ENCODE peak calls at places on chromosomes 1 and 21, in eight cellular contexts. Q is mammary epithelial cell, I is endodermal cell, W is fibroblast of lung, S is IMR-90, B is HCT116, J is SK-N-SH, P is PC-3. O is an unnamed sample.

GRCh38 chr1:102107441-102107840 is 110.7 kb upstream of the OLFM3 start:
- DNase-seq in Q (no peak), I (no peak), W (no peak), S (no peak), B (no peak), J (no peak), P (no peak), O (no peak)

GRCh38 chr1:210541680-210542358 is 213.1 kb downstream of the HHAT start:
- DNase-seq in Q (no peak), I (peak; percentile 72), W (no peak), S (peak; percentile 5), B (no peak), J (peak; percentile 44), P (no peak), O (no peak)

GRCh38 chr1:248824701-248825100 is 1.0 kb downstream of the SH3BP5L start:
- DNase-seq in Q (no peak), I (no peak), W (no peak), S (no peak), B (no peak), J (no peak), P (no peak), O (no peak)

GRCh38 chr1:2347907-2348306 is 43.4 kb downstream of the MORN1 start:
- DNase-seq in Q (no peak), I (no peak), W (no peak), S (no peak), B (no peak), J (no peak), P (no peak), O (no peak)

GRCh38 chr1:32749726-32750224 is 47.2 kb upstream of the SYNC start:
- DNase-seq in Q (no peak), I (no peak), W (no peak), S (no peak), B (no peak), J (no peak), P (no peak), O (no peak)

GRCh38 chr1:96144636-96145035 is 576.9 kb upstream of the PTBP2 start:
- DNase-seq in Q (no peak), I (no peak), W (no peak), S (no peak), B (no peak), J (no peak), P (no peak), O (no peak)

GRCh38 chr1:214332950-214333798 is 52.2 kb downstream of the SMYD2 start:
- DNase-seq in Q (no peak), I (peak; percentile 87), W (peak; percentile 70), S (peak; percentile 65), B (peak; percentile 15), J (peak; percentile 72), P (peak; percentile 68), O (peak; percentile 52)

GRCh38 chr1:24248859-24249258 is 61.8 kb upstream of the IFNLR1 start:
- DNase-seq in Q (no peak), I (peak; percentile 63), W (no peak), S (no peak), B (no peak), J (no peak), P (no peak), O (no peak)

GRCh38 chr1:107250169-107250568 is 109.3 kb downstream of the NTNG1 start:
- DNase-seq in Q (peak; percentile 82), I (peak; percentile 53), W (no peak), S (no peak), B (no peak), J (no peak), P (peak; percentile 83), O (no peak)

GRCh38 chr1:165327538-165327937 is 29.0 kb downstream of the LMX1A start:
- DNase-seq in Q (no peak), I (peak; percentile 65), W (no peak), S (no peak), B (no peak), J (no peak), P (no peak), O (no peak)

GRCh38 chr21:41171210-41171609 is 3.2 kb downstream of the BACE2 start:
- DNase-seq in Q (peak; percentile 96), I (no peak), W (no peak), S (no peak), B (no peak), J (no peak), P (peak; percentile 93), O (no peak)

GRCh38 chr21:42649122-42650032 is 4.0 kb upstream of the PDE9A start:
- DNase-seq in Q (no peak), I (no peak), W (no peak), S (no peak), B (no peak), J (no peak), P (no peak), O (no peak)

GRCh38 chr1:222464841-222465210 is 83.1 kb downstream of the HHIPL2 start:
- DNase-seq in Q (no peak), I (peak; percentile 83), W (peak; percentile 82), S (peak; percentile 73), B (peak; percentile 68), J (peak; percentile 62), P (peak; percentile 97), O (peak; percentile 44)

GRCh38 chr1:110060034-110060661 is 10.3 kb downstream of the ALX3 start:
- DNase-seq in Q (no peak), I (peak; percentile 90), W (peak; percentile 9), S (no peak), B (no peak), J (no peak), P (peak; percentile 58), O (peak; percentile 53)

GRCh38 chr1:107724648-107725047 is 240.3 kb downstream of the VAV3 start:
- DNase-seq in Q (no peak), I (no peak), W (no peak), S (no peak), B (no peak), J (no peak), P (peak; percentile 22), O (no peak)

GRCh38 chr1:12316331-12316730 is 86.5 kb downstream of the VPS13D start:
- DNase-seq in Q (no peak), I (no peak), W (no peak), S (peak; percentile 23), B (no peak), J (no peak), P (no peak), O (no peak)

GRCh38 chr1:65167544-65167943 is 19.5 kb downstream of the AK4 start:
- DNase-seq in Q (no peak), I (no peak), W (no peak), S (no peak), B (no peak), J (no peak), P (no peak), O (no peak)

GRCh38 chr1:175572932-175573871 is 170.2 kb downstream of the TNR start:
- DNase-seq in Q (no peak), I (no peak), W (no peak), S (no peak), B (no peak), J (peak; percentile 81), P (no peak), O (no peak)

GRCh38 chr1:115677570-115677969 is 35.8 kb downstream of the VANGL1 start:
- DNase-seq in Q (no peak), I (no peak), W (no peak), S (no peak), B (no peak), J (no peak), P (no peak), O (no peak)
- TF ChIP-seq CTCF in Q (no peak), I (peak; percentile 67), W (no peak), S (no peak), B (no peak), J (no peak), P (no peak), O (no peak)

GRCh38 chr1:203174324-203174985 is 1.2 kb downstream of the MYBPH start:
- DNase-seq in Q (no peak), I (no peak), W (no peak), S (no peak), B (no peak), J (no peak), P (no peak), O (no peak)
- H3K9ac ChIP-seq in Q (no peak overlapping the region), I (no peak overlapping the region), W (no peak overlapping the region), S (no peak overlapping the region), B (no peak overlapping the region), J (no peak overlapping the region), P (no peak overlapping the region), O (no peak overlapping the region)

DNA sequence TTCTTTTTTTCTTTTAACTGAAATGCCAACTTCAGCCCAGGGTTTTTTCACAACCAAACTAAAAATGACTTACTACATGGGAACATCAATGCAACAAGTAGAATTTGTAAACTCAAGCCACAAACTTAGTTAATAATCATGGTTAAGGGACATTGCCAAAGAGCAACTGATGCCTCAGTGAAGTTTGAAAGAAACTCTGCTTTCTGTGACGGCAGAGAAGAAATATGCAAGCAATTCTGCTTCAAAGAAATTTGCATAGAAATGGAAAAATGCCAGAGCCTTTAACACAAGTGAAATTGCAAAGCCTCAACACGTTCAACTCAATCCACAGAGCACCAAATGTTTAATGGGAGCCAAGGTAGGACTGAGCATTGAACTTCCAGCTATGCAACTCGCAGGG is 5.0 kb upstream of the CHD5 start:
- DNase-seq in Q (peak; percentile 24), I (no peak), W (peak; percentile 76), S (peak; percentile 82), B (no peak), J (no peak), P (no peak), O (no peak)
- H3K4me3 ChIP-seq in Q (no peak overlapping the region), I (no peak overlapping the region), W (no peak overlapping the region), S (no peak overlapping the region), B (no peak overlapping the region), J (no peak overlapping the region), P (no peak overlapping the region), O (no peak overlapping the region)

DNA sequence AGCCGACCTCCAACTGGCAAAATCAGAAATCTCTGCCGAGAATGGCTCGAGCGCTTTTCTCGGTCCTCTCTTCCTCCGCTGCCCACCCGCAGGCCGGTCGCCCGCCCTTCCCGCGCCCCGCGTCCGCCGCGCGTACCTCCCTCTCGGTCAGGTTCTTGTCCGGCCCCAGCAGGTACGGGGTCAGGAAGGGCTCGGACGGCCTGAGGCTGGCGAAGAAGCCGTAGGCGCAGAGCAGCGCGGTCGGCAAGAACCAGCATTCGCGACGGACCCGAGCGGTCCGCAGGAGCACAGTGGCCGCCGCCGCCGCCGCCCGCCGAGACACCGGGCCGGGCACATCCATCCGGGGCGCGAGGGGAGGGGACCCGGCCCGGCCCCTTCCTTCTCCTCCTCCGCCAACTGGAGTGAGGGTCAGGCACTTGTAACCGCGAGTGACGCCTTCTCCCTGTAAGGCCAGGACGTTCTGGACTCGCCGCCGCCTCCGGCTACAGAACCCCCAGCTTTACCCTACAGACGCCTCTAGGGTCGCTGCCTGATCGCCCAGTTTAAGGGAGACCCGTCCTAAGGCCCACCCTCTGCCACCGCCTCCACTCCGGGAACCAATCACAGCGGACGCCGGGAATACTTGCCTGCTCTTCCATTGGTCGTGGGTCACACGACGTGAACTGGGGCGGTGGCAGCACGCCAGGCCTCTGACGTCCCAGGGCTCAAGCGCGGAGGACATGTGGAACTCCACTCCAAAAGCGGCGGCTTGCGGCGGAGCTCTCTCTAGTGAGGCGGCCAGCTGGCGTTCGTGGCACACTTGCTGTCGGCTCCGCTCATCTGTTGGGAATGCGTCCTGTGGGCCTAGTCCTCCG is at the start of gene SLC19A2:
- DNase-seq in Q (peak; percentile 99), I (peak; percentile 99), W (peak; percentile 100), S (peak; percentile 99), B (peak; percentile 97), J (peak; percentile 97), P (peak; percentile 100), O (peak; percentile 100)
- TF ChIP-seq CTCF in Q (peak; percentile 46), I (peak; percentile 55), W (peak; percentile 21), S (peak; percentile 40), B (no peak), J (peak; percentile 25), P (peak; percentile 41), O (no peak)

GRCh38 chr1:58884706-58885661 is 101.1 kb upstream of the JUN start:
- DNase-seq in Q (no peak), I (no peak), W (no peak), S (no peak), B (no peak), J (no peak), P (peak; percentile 53), O (peak; percentile 90)
- H3K9ac ChIP-seq in Q (no peak overlapping the region), I (peak overlapping the region; percentile 2), W (no peak overlapping the region), S (no peak overlapping the region), B (no peak overlapping the region), J (no peak overlapping the region), P (no peak overlapping the region), O (peak overlapping the region; percentile 59)

O was measured in colonic mucosa.